ENCODE peak calls at places on chromosomes 4 and X, in seven cellular contexts. I is fibroblast of mammary gland, W is fibroblast of lung, U is A673, C is adrenal gland, T is sigmoid colon, X is aorta. Z is an unnamed sample.

GRCh38 chr4:140211693-140212092 is 57.7 kb upstream of the MAML3 start:
- DNase-seq in C (no peak), U (no peak), T (no peak), I (no peak), X (no peak), W (no peak), Z (no peak)

GRCh38 chr4:6105311-6105911 is 87.2 kb upstream of the C4orf50 start:
- DNase-seq in X (no peak), C (no peak), T (peak; percentile 38), I (no peak), U (no peak), W (no peak), Z (no peak)

GRCh38 chr4:109588176-109588575 is 28.1 kb downstream of the MCUB start:
- DNase-seq in C (no peak), I (peak; percentile 40), X (no peak), U (no peak), W (no peak), T (no peak), Z (no peak)

GRCh38 chrX:13506574-13506973 is 62.8 kb upstream of the EGFL6 start:
- DNase-seq in T (no peak), I (peak; percentile 68), W (peak; percentile 37), C (peak; percentile 27), X (peak; percentile 80), U (peak; percentile 75), Z (no peak)

GRCh38 chrX:71618787-71619186 is 476 bp upstream of the CXCR3 start:
- DNase-seq in X (no peak), W (no peak), I (no peak), C (no peak), T (no peak), U (no peak), Z (no peak)

GRCh38 chrX:153908219-153908875 is 3.9 kb downstream of the AVPR2 start:
- DNase-seq in X (no peak), U (no peak), W (no peak), T (peak; percentile 60), I (no peak), C (no peak), Z (no peak)

GRCh38 chr4:153207027-153207426 is 2.8 kb downstream of the TRIM2 start:
- DNase-seq in U (no peak), W (no peak), C (no peak), T (no peak), X (no peak), I (no peak), Z (no peak)

GRCh38 chrX:154471870-154472684 is 7.0 kb downstream of the LAGE3 start:
- DNase-seq in U (no peak), C (no peak), W (no peak), T (no peak), I (no peak), X (no peak), Z (no peak)

GRCh38 chr4:156764145-156764544 is 207.5 kb downstream of the PDGFC start:
- DNase-seq in I (peak; percentile 33), W (peak; percentile 93), T (no peak), X (no peak), U (peak; percentile 53), C (no peak), Z (no peak)

GRCh38 chr4:154779362-154779947 is 1.6 kb upstream of the RBM46 start:
- DNase-seq in W (peak; percentile 39), T (no peak), C (no peak), I (peak; percentile 68), X (no peak), U (peak; percentile 46), Z (peak; percentile 4)

GRCh38 chr4:93466440-93466839 is 362.1 kb upstream of the ATOH1 start:
- DNase-seq in X (no peak), W (no peak), U (no peak), C (no peak), T (no peak), I (no peak), Z (no peak)

GRCh38 chr4:88518911-88519310 is 4.7 kb downstream of the PYURF start:
- DNase-seq in W (no peak), T (no peak), C (no peak), I (no peak), X (no peak), U (no peak), Z (no peak)

GRCh38 chrX:68462197-68462596 is 28.9 kb upstream of the OPHN1 start:
- DNase-seq in U (no peak), T (no peak), W (peak; percentile 66), C (no peak), I (peak; percentile 33), X (no peak), Z (no peak)

DNA sequence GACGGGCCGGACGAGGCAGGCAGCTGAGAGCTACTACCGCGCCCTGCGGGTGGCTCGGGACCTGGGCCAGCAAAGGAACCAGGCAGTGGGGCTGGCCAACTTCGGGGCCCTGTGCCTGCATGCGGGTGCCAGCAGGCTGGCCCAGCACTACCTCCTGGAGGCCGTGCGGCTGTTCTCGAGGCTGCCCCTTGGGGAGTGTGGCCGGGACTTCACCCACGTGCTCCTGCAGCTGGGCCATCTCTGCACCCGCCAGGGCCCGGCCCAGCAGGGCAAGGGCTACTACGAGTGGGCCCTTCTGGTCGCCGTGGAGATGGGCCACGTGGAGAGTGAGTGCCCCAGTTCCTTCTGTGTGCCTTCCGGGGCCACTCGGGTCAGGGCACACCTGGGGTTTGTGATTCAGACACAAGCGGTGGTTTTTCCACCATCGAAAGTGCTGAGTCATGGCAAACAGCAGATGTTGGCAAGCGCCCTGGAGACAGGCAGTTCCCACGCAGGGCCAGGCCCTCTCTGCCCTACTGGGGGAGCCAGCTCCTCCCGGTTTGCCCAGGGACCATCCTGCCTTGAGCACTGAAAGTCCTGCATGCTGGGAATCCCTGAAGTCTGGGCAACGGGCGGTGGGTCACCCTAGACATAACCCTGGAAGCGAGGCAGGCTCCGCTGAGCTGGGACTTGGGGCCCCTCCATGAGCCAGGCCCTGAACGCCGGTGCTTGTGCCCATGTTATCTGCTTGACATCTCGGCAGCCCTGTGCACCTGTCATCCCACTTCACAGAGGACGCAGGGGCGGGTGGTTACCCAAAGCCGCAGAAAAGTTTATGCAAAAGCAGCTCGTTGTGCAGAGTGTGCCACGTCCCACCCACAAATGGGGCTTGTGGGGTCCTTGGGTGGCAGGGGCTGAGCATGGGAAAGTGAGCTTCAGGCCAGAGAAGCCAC is 29.5 kb downstream of the SH3TC1 start:
- DNase-seq in W (peak; percentile 87), X (no peak), T (peak; percentile 86), U (peak; percentile 24), I (peak; percentile 85), C (peak; percentile 67), Z (peak; percentile 36)
- H3K4me3 ChIP-seq in W (no peak overlapping the region), X (no peak overlapping the region), T (no peak overlapping the region), U (no peak overlapping the region), I (no peak overlapping the region), C (no peak overlapping the region), Z (no peak overlapping the region)

GRCh38 chr4:39941682-39942217 is 36.0 kb downstream of the PDS5A start:
- DNase-seq in T (no peak), X (no peak), I (no peak), W (no peak), C (no peak), U (no peak), Z (no peak)

GRCh38 chr4:39937683-39938268 is 39.9 kb downstream of the PDS5A start:
- DNase-seq in I (no peak), X (no peak), W (peak; percentile 6), T (no peak), U (no peak), C (no peak), Z (no peak)

GRCh38 chr4:39933689-39934590 is 43.8 kb downstream of the PDS5A start:
- DNase-seq in C (no peak), U (peak; percentile 37), W (peak; percentile 82), I (peak; percentile 24), X (no peak), T (no peak), Z (no peak)

GRCh38 chr4:39932776-39933402 is 44.8 kb downstream of the PDS5A start:
- DNase-seq in C (no peak), W (peak; percentile 24), I (no peak), X (no peak), T (no peak), U (no peak), Z (no peak)

GRCh38 chr4:39936565-39937418 is 40.9 kb downstream of the PDS5A start:
- DNase-seq in U (peak; percentile 54), C (no peak), T (no peak), X (no peak), I (no peak), W (no peak), Z (no peak)
- H3K4me3 ChIP-seq in U (no peak overlapping the region), C (no peak overlapping the region), T (no peak overlapping the region), X (no peak overlapping the region), I (no peak overlapping the region), W (no peak overlapping the region), Z (no peak overlapping the region)

DNA sequence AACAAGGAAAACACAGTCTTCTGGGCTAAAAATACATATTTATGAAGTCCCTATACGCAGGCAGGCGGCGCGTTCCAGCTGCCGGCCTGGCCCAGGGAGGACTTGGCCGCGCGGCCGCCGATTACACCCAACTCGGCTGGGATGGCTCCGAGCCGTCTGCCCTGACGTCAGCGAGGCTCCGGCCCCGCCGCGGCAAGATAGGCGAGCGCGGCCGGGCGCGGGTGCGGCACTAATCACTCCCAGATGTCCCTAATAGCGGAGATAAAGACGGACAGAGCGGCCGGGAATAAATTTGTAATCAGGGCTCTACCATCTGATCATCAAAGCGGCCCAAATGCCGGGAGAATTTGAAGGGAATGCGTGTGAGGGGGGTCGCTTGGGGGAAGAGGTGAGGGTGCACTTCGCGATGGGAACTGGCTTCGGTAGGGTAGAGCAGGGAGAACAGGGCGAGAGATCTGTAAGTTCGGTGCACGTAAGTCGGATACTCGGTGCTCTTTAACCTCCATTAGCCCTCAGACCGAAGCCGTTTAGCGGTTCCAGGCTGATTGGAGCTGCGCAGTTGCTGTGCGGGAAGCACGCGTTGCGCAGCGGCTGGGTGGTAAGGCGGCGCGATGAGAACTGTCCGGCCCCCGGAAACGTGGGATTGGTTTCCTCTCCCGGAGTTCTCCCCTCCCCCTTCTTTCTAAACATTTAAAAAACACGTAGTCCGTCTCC is 7.7 kb downstream of the HAND2 start:
- DNase-seq in U (peak; percentile 88), W (peak; percentile 81), I (peak; percentile 93), C (peak; percentile 59), T (peak; percentile 97), X (peak; percentile 93), Z (peak; percentile 81)
- H3K4me3 ChIP-seq in U (peak overlapping the region; percentile 47), W (peak overlapping the region; percentile 72), I (peak overlapping the region; percentile 65), C (no peak overlapping the region), T (peak overlapping the region; percentile 90), X (peak overlapping the region; percentile 23), Z (peak overlapping the region; percentile 57)

DNA sequence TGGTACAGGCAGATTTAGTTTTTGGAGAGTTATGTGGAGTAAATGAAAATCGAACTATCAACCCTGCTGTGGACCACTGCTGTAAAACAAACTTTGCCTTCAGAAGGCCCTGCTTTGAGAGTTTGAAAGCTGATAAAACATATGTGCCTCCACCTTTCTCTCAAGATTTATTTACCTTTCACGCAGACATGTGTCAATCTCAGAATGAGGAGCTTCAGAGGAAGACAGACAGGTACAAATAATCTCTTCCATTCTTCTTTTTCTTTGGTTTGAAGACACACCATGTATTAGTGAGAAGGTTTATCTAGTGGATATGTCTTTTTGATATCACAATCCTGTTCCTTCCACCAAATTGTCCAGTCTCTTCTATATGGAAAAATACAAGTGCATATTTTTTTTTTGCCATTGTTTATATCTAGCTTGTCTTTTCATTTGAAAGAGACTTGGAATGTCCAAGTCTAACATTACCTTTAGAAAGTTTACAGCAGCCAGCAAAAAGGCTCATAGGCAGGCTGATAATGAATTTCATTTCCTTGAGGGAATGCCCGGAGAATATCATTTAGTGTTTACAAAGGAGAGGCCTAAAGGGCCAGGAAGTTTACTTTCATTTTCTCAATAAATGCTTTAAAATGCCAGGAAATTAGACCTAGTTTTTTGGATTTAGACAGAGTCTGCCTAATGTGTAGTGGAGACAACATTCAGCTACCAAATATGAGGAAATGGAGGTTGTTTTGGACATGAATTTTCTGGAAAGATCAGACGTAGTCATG is 18.6 kb downstream of the AFM start:
- DNase-seq in T (no peak), C (no peak), W (no peak), U (no peak), I (no peak), X (no peak), Z (no peak)
- H3K4me3 ChIP-seq in T (no peak overlapping the region), C (no peak overlapping the region), W (peak overlapping the region; percentile 22), U (no peak overlapping the region), I (no peak overlapping the region), X (no peak overlapping the region), Z (no peak overlapping the region)

Z was measured in skeletal muscle cell.